ENCODE peak calls at places on chromosomes 7 and 10, in six cellular contexts. P is HCT116, D is neural progenitor cell, Y is PC-3, O is GM23338, I is MM.1S. J is an unnamed sample.

GRCh38 chr7:41421056-41421455 is 281.8 kb downstream of the INHBA start:
- DNase-seq in I (no peak), Y (no peak), D (no peak), P (no peak), O (no peak), J (no peak)

GRCh38 chr7:108079291-108080057 is 50.7 kb downstream of the LAMB4 start:
- DNase-seq in I (no peak), Y (peak), P (no peak), D (no peak), O (no peak), J (peak)

GRCh38 chr10:17782921-17783665 is 26.1 kb upstream of the MRC1 start:
- DNase-seq in P (no peak), Y (peak), I (no peak), O (no peak), D (no peak), J (no peak)

GRCh38 chr7:112162161-112163020 is 43.8 kb downstream of the DOCK4 start:
- DNase-seq in O (peak), P (no peak), D (peak), I (no peak), Y (peak), J (peak)

GRCh38 chr7:129779602-129780256 is 168.2 kb downstream of the NRF1 start:
- DNase-seq in O (peak), Y (peak), P (peak), D (peak), I (peak), J (peak)

GRCh38 chr10:42876945-42877344 is 94.3 kb downstream of the BMS1 start:
- DNase-seq in Y (no peak), O (no peak), D (no peak), P (no peak), I (no peak), J (no peak)

GRCh38 chr7:52925332-52925731 is 110.1 kb upstream of the POM121L12 start:
- DNase-seq in Y (no peak), I (no peak), P (no peak), D (peak), O (peak), J (no peak)

GRCh38 chr7:50164552-50165220 is 71.6 kb upstream of the ZPBP start:
- DNase-seq in P (no peak), D (no peak), O (no peak), I (no peak), Y (no peak), J (no peak)

GRCh38 chr10:129323877-129324276 is 143.2 kb upstream of the MGMT start:
- DNase-seq in I (no peak), O (no peak), Y (no peak), D (no peak), P (no peak), J (no peak)

GRCh38 chr7:155533120-155533826 is 13.1 kb downstream of the CNPY1 start:
- DNase-seq in I (no peak), Y (no peak), O (peak), D (peak), P (no peak), J (no peak)

GRCh38 chr7:137657476-137658193 is 189.1 kb downstream of the DGKI start:
- DNase-seq in P (no peak), Y (no peak), D (no peak), I (no peak), O (no peak), J (no peak)
- TF ChIP-seq EZH2 in P (no peak), Y (no peak), D (no peak), I (no peak), O (no peak), J (no peak)

GRCh38 chr10:124701435-124701834 is 42.7 kb downstream of the FAM53B start:
- DNase-seq in Y (no peak), D (no peak), I (no peak), P (no peak), O (no peak), J (no peak)
- TF ChIP-seq CTCF in Y (no peak), D (no peak), I (no peak), P (no peak), O (no peak), J (no peak)

GRCh38 chr7:128264477-128264876 is 23.4 kb downstream of the LEP start:
- DNase-seq in O (no peak), P (no peak), Y (no peak), I (no peak), D (no peak), J (no peak)
- TF ChIP-seq EZH2phosphoT487 in O (no peak), P (no peak), Y (no peak), I (no peak), D (no peak), J (no peak)

GRCh38 chr7:114082567-114082933 is 163.7 kb upstream of the PPP1R3A start:
- DNase-seq in I (no peak), D (no peak), Y (no peak), P (no peak), O (peak), J (no peak)

GRCh38 chr7:114083714-114084113 is 164.9 kb upstream of the PPP1R3A start:
- DNase-seq in Y (no peak), I (no peak), D (no peak), O (no peak), P (no peak), J (no peak)

GRCh38 chr7:114084381-114085312 is 165.8 kb upstream of the PPP1R3A start:
- DNase-seq in O (peak), I (peak), D (peak), Y (no peak), P (no peak), J (peak)

GRCh38 chr7:114082934-114083647 is 164.3 kb upstream of the PPP1R3A start:
- DNase-seq in D (peak), O (peak), P (no peak), Y (no peak), I (no peak), J (peak)

GRCh38 chr7:114081606-114082425 is 163.0 kb upstream of the PPP1R3A start:
- DNase-seq in I (peak), P (peak), D (peak), O (peak), Y (peak), J (peak)
- TF ChIP-seq EZH2 in I (no peak), P (no peak), D (no peak), O (no peak), Y (no peak), J (no peak)

J was measured in hepatocyte.